ENCODE peak calls at places on chromosomes 6 and 20, in nine cellular contexts. A, R, K, S, L, Z, O, N and G are unnamed samples.

GRCh38 chr20:59014680-59015389 is 4.4 kb upstream of the TUBB1 start:
- DNase-seq in A (no peak), R (no peak), K (no peak), S (no peak), L (no peak), Z (no peak), O (no peak), N (no peak), G (no peak)

GRCh38 chr20:54680872-54681297 is 205.5 kb downstream of the DOK5 start:
- DNase-seq in A (peak), R (peak), K (peak), S (no peak), L (peak), Z (peak), O (peak), N (peak), G (peak)

GRCh38 chr6:166512567-166512966 is 73.9 kb downstream of the RAMACL start:
- DNase-seq in A (peak), R (no peak), K (no peak), S (peak), L (no peak), Z (peak), O (no peak), N (no peak), G (no peak)

GRCh38 chr6:137547186-137547585 is 53.0 kb upstream of the OLIG3 start:
- DNase-seq in A (no peak), R (no peak), K (no peak), S (no peak), L (no peak), Z (no peak), O (no peak), N (no peak), G (no peak)

GRCh38 chr20:63815869-63816268 is 15.2 kb downstream of the ZBTB46 start:
- DNase-seq in A (no peak), R (no peak), K (no peak), S (no peak), L (no peak), Z (no peak), O (no peak), N (no peak), G (no peak)

GRCh38 chr6:22807818-22808217 is 238.5 kb downstream of the HDGFL1 start:
- DNase-seq in A (no peak), R (no peak), K (no peak), S (no peak), L (no peak), Z (no peak), O (no peak), N (no peak), G (no peak)

GRCh38 chr20:22579119-22579427 is 5.3 kb downstream of the FOXA2 start:
- DNase-seq in A (no peak), R (no peak), K (no peak), S (no peak), L (no peak), Z (no peak), O (peak), N (no peak), G (no peak)

GRCh38 chr6:169427856-169428255 is 174.2 kb upstream of the THBS2 start:
- DNase-seq in A (no peak), R (peak), K (no peak), S (no peak), L (peak), Z (no peak), O (peak), N (peak), G (peak)

GRCh38 chr20:24227600-24227999 is 239.0 kb upstream of the GGTLC1 start:
- DNase-seq in A (no peak), R (no peak), K (no peak), S (no peak), L (no peak), Z (no peak), O (no peak), N (no peak), G (no peak)

GRCh38 chr6:79047072-79047471 is 31.0 kb downstream of the PHIP start:
- DNase-seq in A (no peak), R (no peak), K (no peak), S (no peak), L (no peak), Z (no peak), O (no peak), N (no peak), G (no peak)